ENCODE peak calls at places on chromosomes 11 and 22, in seven cellular contexts. S is lower lobe of right lung; R is endodermal cell; O is GM23338; U is sigmoid colon; N is CD8-positive, alpha-beta memory T cell; B is adrenal gland. G is an unnamed sample. For H3K4me1, the result is how much of the 10 kb centered on the place peaks cover.

GRCh38 chr22:20803696-20804324 is 29.9 kb downstream of the SERPIND1 start:
- DNase-seq in S (no peak), R (peak), O (peak), U (no peak), N (no peak), B (peak), G (peak)

GRCh38 chr11:108724974-108725689 is 60.3 kb downstream of the DDX10 start:
- DNase-seq in S (no peak), R (no peak), O (no peak), U (no peak), N (no peak), B (no peak), G (no peak)

GRCh38 chr11:22742149-22742548 is 75.7 kb downstream of the GAS2 start:
- DNase-seq in S (no peak), R (no peak), O (no peak), U (no peak), N (no peak), B (no peak), G (no peak)

GRCh38 chr22:48100685-48101417 is 1338.4 kb downstream of the TBC1D22A start:
- DNase-seq in S (no peak), R (no peak), O (no peak), U (peak), N (no peak), B (no peak), G (no peak)

GRCh38 chr11:60873533-60873932 is 6.2 kb downstream of the ZP1 start:
- DNase-seq in S (peak), R (no peak), O (no peak), U (peak), N (no peak), B (no peak), G (peak)

GRCh38 chr22:24091551-24092420 is 80.7 kb downstream of the CABIN1 start:
- DNase-seq in S (no peak), R (no peak), O (no peak), U (peak), N (no peak), B (peak), G (peak)

GRCh38 chr22:37187552-37187890 is 526 bp downstream of the C1QTNF6 start:
- DNase-seq in S (no peak), R (peak), O (no peak), U (no peak), N (no peak), B (no peak), G (no peak)

GRCh38 chr11:110835103-110835502 is 122.9 kb upstream of the ARHGAP20 start:
- DNase-seq in S (no peak), R (no peak), O (no peak), U (no peak), N (no peak), B (no peak), G (no peak)

GRCh38 chr22:40421941-40422340 is 51.5 kb downstream of the SGSM3 start:
- DNase-seq in S (no peak), R (no peak), O (no peak), U (no peak), N (no peak), B (no peak), G (peak)

GRCh38 chr11:44243633-44244343 is 66.2 kb downstream of the ALX4 start:
- DNase-seq in S (no peak), R (peak), O (peak), U (no peak), N (no peak), B (peak), G (no peak)

GRCh38 chr11:58142781-58143180 is 17.5 kb upstream of the OR9I1 start:
- DNase-seq in S (no peak), R (no peak), O (no peak), U (no peak), N (no peak), B (no peak), G (no peak)

GRCh38 chr11:2366271-2366670 is 10.8 kb upstream of the CD81 start:
- DNase-seq in S (no peak), R (no peak), O (no peak), U (no peak), N (no peak), B (no peak), G (peak)

GRCh38 chr11:29135504-29135903 is 881.3 kb downstream of the KCNA4 start:
- DNase-seq in S (no peak), R (no peak), O (no peak), U (no peak), N (no peak), B (no peak), G (no peak)

GRCh38 chr11:96113100-96113710 is 189.3 kb upstream of the MTMR2 start:
- DNase-seq in S (no peak), R (no peak), O (no peak), U (no peak), N (no peak), B (no peak), G (no peak)

GRCh38 chr22:24230911-24231656 is 13.8 kb downstream of the GGT5 start:
- DNase-seq in S (peak), R (peak), O (peak), U (peak), N (peak), B (no peak), G (peak)

GRCh38 chr11:124199702-124200101 is 16.6 kb downstream of the OR10D3 start:
- DNase-seq in S (no peak), R (no peak), O (no peak), U (no peak), N (no peak), B (no peak), G (no peak)

GRCh38 chr11:11250470-11250869 is 102.6 kb downstream of the CSNK2A3 start:
- DNase-seq in S (no peak), R (peak), O (no peak), U (no peak), N (no peak), B (no peak), G (no peak)

GRCh38 chr11:62138630-62139425 is 15.0 kb downstream of the INCENP start:
- DNase-seq in S (no peak), R (peak), O (no peak), U (no peak), N (no peak), B (no peak), G (no peak)

GRCh38 chr11:81804858-81805257 is 928.8 kb downstream of the FAM181B start:
- DNase-seq in S (no peak), R (no peak), O (no peak), U (no peak), N (no peak), B (no peak), G (no peak)

GRCh38 chr22:19705181-19705934 is 8.9 kb upstream of the SEPTIN5 start:
- DNase-seq in S (peak), R (peak), O (peak), U (peak), N (no peak), B (no peak), G (no peak)

GRCh38 chr22:17954200-17954859 is 70.0 kb downstream of the MICAL3 start:
- DNase-seq in S (no peak), R (no peak), O (no peak), U (peak), N (no peak), B (no peak), G (no peak)

GRCh38 chr22:42270178-42270511 is 308 bp downstream of the TCF20 start:
- DNase-seq in S (no peak), R (peak), O (peak), U (no peak), N (no peak), B (no peak), G (no peak)

GRCh38 chr11:19398772-19399542 is 158.2 kb upstream of the E2F8 start:
- DNase-seq in S (no peak), R (peak), O (no peak), U (peak), N (no peak), B (peak), G (peak)

GRCh38 chr22:40213478-40213877 is 35.8 kb downstream of the TNRC6B start:
- DNase-seq in S (no peak), R (no peak), O (no peak), U (no peak), N (no peak), B (peak), G (no peak)

GRCh38 chr11:70038034-70038834 is 39.9 kb upstream of the ANO1 start:
- DNase-seq in S (no peak), R (peak), O (no peak), U (no peak), N (no peak), B (no peak), G (no peak)

GRCh38 chr11:37712246-37712645 is 1114.2 kb upstream of the RAG2 start:
- DNase-seq in S (no peak), R (peak), O (peak), U (no peak), N (no peak), B (no peak), G (no peak)

GRCh38 chr22:28600546-28601143 is 79.0 kb downstream of the TTC28 start:
- DNase-seq in S (no peak), R (no peak), O (peak), U (no peak), N (no peak), B (no peak), G (no peak)

GRCh38 chr22:43039800-43040199 is 24.9 kb upstream of the PACSIN2 start:
- DNase-seq in S (no peak), R (peak), O (no peak), U (no peak), N (no peak), B (no peak), G (peak)

GRCh38 chr11:106202935-106203620 is 125.6 kb downstream of the AASDHPPT start:
- DNase-seq in S (no peak), R (no peak), O (no peak), U (no peak), N (no peak), B (no peak), G (no peak)

GRCh38 chr11:69321877-69322350 is 28.0 kb downstream of the MYEOV start:
- DNase-seq in S (no peak), R (peak), O (no peak), U (peak), N (no peak), B (no peak), G (no peak)

GRCh38 chr11:101880208-101880607 is 34.6 kb upstream of the CEP126 start:
- DNase-seq in S (no peak), R (no peak), O (peak), U (no peak), N (no peak), B (no peak), G (no peak)

GRCh38 chr11:103024086-103024485 is 67.9 kb downstream of the DCUN1D5 start:
- DNase-seq in S (no peak), R (no peak), O (no peak), U (no peak), N (no peak), B (no peak), G (no peak)

GRCh38 chr11:581752-582151 is 5.5 kb downstream of the PHRF1 start:
- DNase-seq in S (no peak), R (no peak), O (no peak), U (no peak), N (no peak), B (no peak), G (no peak)

GRCh38 chr11:14773755-14774154 is 118.3 kb downstream of the CYP2R1 start:
- DNase-seq in S (no peak), R (peak), O (peak), U (no peak), N (no peak), B (no peak), G (no peak)

GRCh38 chr11:107493117-107493516 is 35.5 kb upstream of the CWF19L2 start:
- DNase-seq in S (no peak), R (no peak), O (no peak), U (no peak), N (no peak), B (peak), G (no peak)

GRCh38 chr11:111635706-111636045 is 33.4 kb downstream of the SIK2 start:
- DNase-seq in S (no peak), R (no peak), O (no peak), U (peak), N (no peak), B (peak), G (peak)

GRCh38 chr11:57800444-57801184 is 39.0 kb downstream of the CTNND1 start:
- DNase-seq in S (no peak), R (peak), O (peak), U (no peak), N (no peak), B (peak), G (no peak)

GRCh38 chr22:37472418-37473006 is 13.7 kb downstream of the MFNG start:
- DNase-seq in S (no peak), R (peak), O (peak), U (no peak), N (peak), B (no peak), G (no peak)

GRCh38 chr11:91946397-91947090 is 278.1 kb upstream of the FAT3 start:
- DNase-seq in S (no peak), R (no peak), O (no peak), U (no peak), N (no peak), B (no peak), G (no peak)

GRCh38 chr11:108025387-108026080 is 16.8 kb downstream of the CUL5 start:
- DNase-seq in S (no peak), R (no peak), O (peak), U (no peak), N (no peak), B (no peak), G (no peak)

DNA sequence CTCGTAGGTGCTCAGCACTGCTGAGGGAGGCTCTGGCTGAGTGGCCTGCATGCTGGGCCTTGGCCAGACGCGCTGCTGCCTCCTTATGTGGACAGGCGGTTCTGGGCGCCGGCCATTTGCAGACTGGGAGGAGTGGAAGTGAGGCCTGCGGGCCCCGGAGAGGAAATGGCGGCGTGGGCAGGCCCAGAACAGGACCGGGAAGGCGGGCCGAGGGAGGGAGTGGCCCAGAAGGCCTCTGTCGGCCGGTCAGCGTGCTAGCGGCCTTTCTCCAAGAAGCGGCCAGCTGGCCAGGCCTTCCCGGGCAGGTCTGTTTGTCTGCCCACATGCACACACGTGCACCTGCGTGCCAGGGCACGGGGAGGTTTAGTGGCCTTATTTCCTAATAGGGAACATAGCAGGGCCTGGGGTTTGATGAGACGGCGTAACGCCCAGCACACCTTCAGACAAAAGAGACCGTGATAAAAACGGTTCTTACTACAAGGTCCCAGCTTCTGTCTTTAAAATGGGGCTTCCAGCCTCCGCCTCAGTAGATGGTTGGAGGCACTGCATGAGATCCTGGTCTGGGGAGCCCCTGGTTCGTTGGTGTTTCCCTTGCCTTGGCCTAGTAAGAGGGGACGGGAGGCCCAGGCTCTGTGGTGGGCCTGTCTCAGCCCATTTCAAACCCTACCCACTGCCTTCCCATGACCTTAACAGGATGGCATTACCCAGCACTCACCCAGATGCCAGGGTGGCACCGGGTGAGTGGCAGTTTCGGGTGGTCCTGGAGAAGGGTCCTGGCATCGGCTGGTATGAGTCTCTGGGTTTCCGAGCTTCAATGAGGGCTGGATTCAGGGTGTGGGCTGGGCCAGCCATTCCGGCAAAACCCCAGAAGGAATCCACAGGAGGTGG is 65.1 kb upstream of the PPARA start:
- DNase-seq in S (peak), R (no peak), O (no peak), U (peak), N (no peak), B (peak), G (peak)
- H3K4me3 ChIP-seq in S (peak), R (no peak), O (no peak), U (peak), N (no peak), B (peak), G (peak)

DNA sequence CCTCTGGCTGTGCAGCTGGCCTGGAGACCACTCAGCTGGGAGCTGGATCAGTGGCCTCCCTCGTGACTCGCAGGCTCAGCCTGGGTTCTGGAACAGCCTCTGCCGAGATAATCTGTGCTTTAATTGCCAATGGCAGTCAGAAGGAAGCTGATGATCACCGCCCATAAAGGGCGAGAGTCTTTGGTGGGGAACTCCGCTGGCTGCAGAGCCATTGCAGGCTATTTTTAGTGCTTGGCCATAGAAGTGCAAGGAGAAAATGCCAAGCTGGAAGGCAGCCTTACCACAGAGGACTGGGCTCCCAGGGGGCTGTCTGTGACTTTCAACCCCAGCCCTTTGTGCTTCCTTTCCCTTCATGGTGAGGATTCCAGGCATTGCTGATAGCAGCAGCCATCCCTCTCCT is 62.2 kb upstream of the TENM4 start:
- DNase-seq in S (no peak), R (peak), O (no peak), U (no peak), N (no peak), B (no peak), G (peak)
- H3K4me1 ChIP-seq in S (under half), R (under half), O (under half), U (under half), N (under half), B (under half), G (under half)

DNA sequence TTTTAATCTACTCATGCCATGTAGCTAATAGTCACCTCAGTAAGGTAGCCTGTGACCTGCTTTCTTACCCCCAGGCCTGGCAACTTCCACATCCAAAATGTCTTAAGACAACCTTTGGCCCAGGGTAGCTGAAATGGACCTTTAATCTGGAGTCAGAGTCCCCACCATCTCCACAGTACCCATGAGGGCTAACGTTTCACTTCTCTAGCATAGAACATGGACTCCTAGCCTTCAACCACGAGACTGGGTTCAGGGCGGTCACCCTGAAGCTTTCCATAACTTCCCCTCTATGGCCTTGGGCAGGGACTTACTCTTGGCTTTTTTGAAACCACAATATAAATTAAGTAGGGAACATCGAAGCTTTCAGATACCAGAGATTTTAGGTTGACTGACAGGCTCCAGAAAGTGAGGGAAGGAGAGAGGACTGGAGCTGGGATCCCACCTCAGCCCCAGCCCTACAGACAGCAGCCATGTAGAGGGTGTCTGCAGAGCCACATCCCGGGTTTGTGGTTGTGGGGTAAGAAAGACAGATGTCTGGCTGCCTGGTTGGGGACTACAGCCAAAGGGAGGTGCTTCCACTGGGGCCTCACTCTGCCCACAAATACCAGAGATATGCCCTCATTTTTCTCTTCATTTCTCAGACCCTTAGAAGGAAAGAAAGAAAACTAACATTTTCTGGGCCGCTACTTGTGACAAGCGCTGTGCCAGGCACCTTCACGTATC is 2.6 kb downstream of the TBC1D10A start:
- DNase-seq in S (no peak), R (no peak), O (no peak), U (no peak), N (no peak), B (no peak), G (no peak)
- H3K27ac ChIP-seq in S (peak), R (no peak), O (no peak), U (peak), N (no peak), B (peak), G (no peak)

GRCh38 chr11:128726464-128727139 is 32.7 kb downstream of the FLI1 start:
- DNase-seq in S (peak), R (no peak), O (no peak), U (no peak), N (peak), B (peak), G (no peak)

GRCh38 chr11:128727811-128728431 is 34.0 kb downstream of the FLI1 start:
- DNase-seq in S (no peak), R (no peak), O (no peak), U (no peak), N (no peak), B (no peak), G (no peak)

GRCh38 chr11:128727320-128727719 is 33.4 kb downstream of the FLI1 start:
- DNase-seq in S (no peak), R (no peak), O (no peak), U (no peak), N (no peak), B (no peak), G (no peak)

GRCh38 chr11:128725630-128726461 is 32.0 kb downstream of the FLI1 start:
- DNase-seq in S (no peak), R (no peak), O (no peak), U (no peak), N (peak), B (peak), G (peak)

GRCh38 chr11:128724891-128725611 is 31.2 kb downstream of the FLI1 start:
- DNase-seq in S (no peak), R (no peak), O (no peak), U (no peak), N (no peak), B (no peak), G (no peak)
- H3K4me3 ChIP-seq in S (no peak), R (no peak), O (no peak), U (no peak), N (peak), B (no peak), G (no peak)

GRCh38 chr11:65894034-65894591 is 3.6 kb downstream of the CCDC85B start:
- DNase-seq in S (peak), R (no peak), O (no peak), U (no peak), N (peak), B (no peak), G (peak)
- H3K4me1 ChIP-seq in S (half or more), R (under half), O (under half), U (under half), N (under half), B (under half), G (under half)

GRCh38 chr11:126815111-126815510 is 185.5 kb downstream of the KIRREL3 start:
- DNase-seq in S (no peak), R (no peak), O (no peak), U (no peak), N (no peak), B (no peak), G (no peak)

GRCh38 chr11:126816655-126817054 is 183.9 kb downstream of the KIRREL3 start:
- DNase-seq in S (no peak), R (no peak), O (no peak), U (no peak), N (no peak), B (no peak), G (no peak)

GRCh38 chr11:126821832-126822231 is 178.7 kb downstream of the KIRREL3 start:
- DNase-seq in S (no peak), R (no peak), O (no peak), U (no peak), N (no peak), B (no peak), G (no peak)

GRCh38 chr11:126817523-126818450 is 182.8 kb downstream of the KIRREL3 start:
- DNase-seq in S (no peak), R (no peak), O (no peak), U (no peak), N (no peak), B (no peak), G (no peak)

DNA sequence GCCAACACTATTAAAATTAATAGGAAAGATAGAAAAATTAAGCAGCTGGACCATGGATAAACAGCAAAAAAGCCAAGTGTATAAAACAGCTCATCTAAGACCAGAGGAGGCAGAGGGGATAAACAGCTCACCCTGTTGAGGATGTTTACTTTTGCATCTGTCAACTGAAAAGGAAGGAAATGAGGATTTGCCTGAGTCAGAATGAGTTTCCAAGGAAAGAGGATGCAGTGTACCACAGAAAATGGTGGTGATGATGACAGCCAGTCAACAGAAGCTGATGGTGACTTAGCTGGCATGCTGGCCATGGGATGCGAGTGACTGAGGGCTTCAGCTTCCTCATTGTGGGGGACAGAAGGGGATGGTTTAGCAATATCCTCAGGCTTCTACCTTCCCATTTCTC is 183.5 kb downstream of the KIRREL3 start:
- DNase-seq in S (no peak), R (no peak), O (no peak), U (no peak), N (no peak), B (no peak), G (no peak)
- H3K27ac ChIP-seq in S (no peak), R (no peak), O (no peak), U (no peak), N (no peak), B (no peak), G (no peak)